ENCODE peak calls at places on chromosomes 11 and 22, in six cellular contexts. P, G, Q, R, C and K are unnamed samples.

GRCh38 chr11:109309153-109309552 is 112.8 kb upstream of the C11orf87 start:
- DNase-seq in Q (no peak), C (peak), G (no peak), P (no peak), R (no peak), K (no peak)

GRCh38 chr11:9095421-9095820 is 4.0 kb upstream of the SCUBE2 start:
- DNase-seq in C (no peak), P (no peak), R (peak), G (peak), Q (no peak), K (no peak)

GRCh38 chr11:9004310-9004945 is 627 bp upstream of the NRIP3 start:
- DNase-seq in Q (no peak), C (no peak), G (peak), R (peak), P (peak), K (no peak)

GRCh38 chr11:95596011-95596489 is 193.5 kb downstream of the FAM76B start:
- DNase-seq in G (no peak), R (no peak), C (peak), Q (peak), P (no peak), K (peak)

GRCh38 chr22:25064894-25065560 is 112.5 kb downstream of the KIAA1671 start:
- DNase-seq in R (no peak), Q (no peak), P (no peak), G (no peak), C (no peak), K (peak)

GRCh38 chr11:94813436-94813720 is 45.2 kb downstream of the AMOTL1 start:
- DNase-seq in R (no peak), C (no peak), G (no peak), Q (no peak), P (no peak), K (no peak)

GRCh38 chr11:87298155-87298554 is 260.4 kb downstream of the TMEM135 start:
- DNase-seq in G (no peak), P (no peak), R (no peak), C (no peak), Q (no peak), K (no peak)

GRCh38 chr22:29748248-29748893 is 18.4 kb downstream of the ZMAT5 start:
- DNase-seq in G (no peak), R (no peak), Q (no peak), C (no peak), P (no peak), K (no peak)

GRCh38 chr11:36235750-36236149 is 53.5 kb downstream of the COMMD9 start:
- DNase-seq in C (peak), R (no peak), Q (peak), G (no peak), P (no peak), K (no peak)

GRCh38 chr11:2566223-2567025 is 121.6 kb downstream of the KCNQ1 start:
- DNase-seq in P (no peak), Q (no peak), R (no peak), C (no peak), G (no peak), K (peak)

GRCh38 chr11:80297808-80298460 is 857.1 kb upstream of the TENM4 start:
- DNase-seq in R (no peak), G (no peak), C (peak), P (no peak), Q (peak), K (no peak)

GRCh38 chr11:20033806-20034205 is 126.5 kb downstream of the DBX1 start:
- DNase-seq in Q (no peak), R (no peak), C (no peak), G (no peak), P (no peak), K (no peak)

GRCh38 chr11:46247664-46248063 is 29.8 kb upstream of the CREB3L1 start:
- DNase-seq in R (peak), G (peak), Q (peak), C (peak), P (peak), K (no peak)

GRCh38 chr11:61693897-61694840 is 14.0 kb downstream of the DAGLA start:
- DNase-seq in R (no peak), C (no peak), Q (no peak), P (no peak), G (no peak), K (no peak)

GRCh38 chr22:24156146-24156914 is 25.0 kb upstream of the SUSD2 start:
- DNase-seq in G (no peak), R (peak), Q (peak), C (peak), P (peak), K (no peak)

GRCh38 chr22:41699264-41700104 is at the start of gene MEI1:
- DNase-seq in Q (peak), P (no peak), C (no peak), G (peak), R (peak), K (peak)

GRCh38 chr11:131375421-131375820 is 5.0 kb downstream of the NTM start:
- DNase-seq in C (no peak), Q (no peak), G (no peak), R (no peak), P (no peak), K (no peak)

GRCh38 chr11:16793009-16793408 is 54.6 kb downstream of the C11orf58 start:
- DNase-seq in C (no peak), P (no peak), R (no peak), G (no peak), Q (no peak), K (no peak)
- H3K4me2 ChIP-seq in C (no peak), P (no peak), R (no peak), G (no peak), Q (no peak), K (no peak)

GRCh38 chr11:78132475-78132874 is 7.0 kb downstream of the ALG8 start:
- DNase-seq in G (no peak), R (no peak), C (no peak), P (no peak), Q (no peak), K (no peak)
- H3K27ac ChIP-seq in G (no peak), R (no peak), C (no peak), P (no peak), Q (no peak), K (no peak)

GRCh38 chr11:12770435-12770834 is 96.2 kb downstream of the TEAD1 start:
- DNase-seq in P (no peak), Q (no peak), C (no peak), R (no peak), G (no peak), K (no peak)

GRCh38 chr11:12771875-12772274 is 97.7 kb downstream of the TEAD1 start:
- DNase-seq in C (no peak), P (no peak), R (no peak), G (no peak), Q (peak), K (no peak)

GRCh38 chr11:12768731-12769673 is 94.8 kb downstream of the TEAD1 start:
- DNase-seq in P (no peak), G (no peak), C (no peak), R (no peak), Q (no peak), K (no peak)

GRCh38 chr11:12770966-12771597 is 96.9 kb downstream of the TEAD1 start:
- DNase-seq in C (no peak), G (no peak), Q (no peak), P (no peak), R (no peak), K (peak)

DNA sequence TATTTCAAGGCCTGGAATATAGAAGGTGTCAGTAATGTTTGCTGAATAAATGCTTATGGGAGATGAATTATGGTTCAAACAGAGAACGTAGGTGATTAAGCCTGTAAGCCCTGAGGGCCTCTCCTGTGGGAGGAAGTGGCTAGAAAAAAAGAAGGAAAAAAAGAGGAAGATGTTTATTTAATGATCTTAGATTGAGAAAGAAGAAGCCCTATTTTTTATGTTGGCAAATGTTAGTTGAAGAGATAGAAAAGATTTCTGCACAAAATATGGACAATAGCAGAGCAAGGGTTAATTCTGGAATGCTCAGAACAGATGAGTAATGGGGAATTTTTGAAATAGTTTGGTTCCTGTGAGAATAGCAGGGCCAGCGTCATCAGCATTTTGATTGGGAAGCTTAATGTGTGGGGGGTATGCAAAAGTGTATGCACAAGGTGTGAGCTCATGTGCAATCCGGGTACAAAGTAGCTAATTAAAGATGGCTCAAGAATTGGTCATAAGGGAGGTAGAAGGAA is 95.7 kb downstream of the TEAD1 start:
- DNase-seq in G (no peak), C (peak), P (no peak), Q (peak), R (no peak), K (peak)
- H4K91ac ChIP-seq in G (no peak), C (no peak), P (no peak), Q (peak), R (no peak), K (no peak)

GRCh38 chr11:126438272-126438671 is 82.8 kb downstream of the ST3GAL4 start:
- DNase-seq in P (no peak), R (no peak), C (no peak), G (no peak), Q (no peak), K (no peak)
- H3K4me2 ChIP-seq in P (no peak), R (no peak), C (no peak), G (no peak), Q (no peak), K (no peak)

GRCh38 chr22:42929838-42930155 is 72.7 kb upstream of the ARFGAP3 start:
- DNase-seq in R (no peak), C (no peak), P (no peak), Q (no peak), G (no peak), K (no peak)

GRCh38 chr22:42932197-42932519 is 75.1 kb upstream of the ARFGAP3 start:
- DNase-seq in G (no peak), P (no peak), Q (no peak), C (no peak), R (no peak), K (no peak)

GRCh38 chr22:42931421-42932196 is 74.5 kb upstream of the ARFGAP3 start:
- DNase-seq in C (no peak), P (no peak), R (no peak), Q (peak), G (no peak), K (no peak)

GRCh38 chr22:42928969-42929837 is 72.1 kb upstream of the ARFGAP3 start:
- DNase-seq in G (no peak), Q (no peak), R (no peak), P (no peak), C (peak), K (peak)

GRCh38 chr22:42930810-42931420 is 73.8 kb upstream of the ARFGAP3 start:
- DNase-seq in P (no peak), R (no peak), Q (peak), G (no peak), C (no peak), K (peak)
- H3K27ac ChIP-seq in P (no peak), R (no peak), Q (peak), G (no peak), C (no peak), K (no peak)

DNA sequence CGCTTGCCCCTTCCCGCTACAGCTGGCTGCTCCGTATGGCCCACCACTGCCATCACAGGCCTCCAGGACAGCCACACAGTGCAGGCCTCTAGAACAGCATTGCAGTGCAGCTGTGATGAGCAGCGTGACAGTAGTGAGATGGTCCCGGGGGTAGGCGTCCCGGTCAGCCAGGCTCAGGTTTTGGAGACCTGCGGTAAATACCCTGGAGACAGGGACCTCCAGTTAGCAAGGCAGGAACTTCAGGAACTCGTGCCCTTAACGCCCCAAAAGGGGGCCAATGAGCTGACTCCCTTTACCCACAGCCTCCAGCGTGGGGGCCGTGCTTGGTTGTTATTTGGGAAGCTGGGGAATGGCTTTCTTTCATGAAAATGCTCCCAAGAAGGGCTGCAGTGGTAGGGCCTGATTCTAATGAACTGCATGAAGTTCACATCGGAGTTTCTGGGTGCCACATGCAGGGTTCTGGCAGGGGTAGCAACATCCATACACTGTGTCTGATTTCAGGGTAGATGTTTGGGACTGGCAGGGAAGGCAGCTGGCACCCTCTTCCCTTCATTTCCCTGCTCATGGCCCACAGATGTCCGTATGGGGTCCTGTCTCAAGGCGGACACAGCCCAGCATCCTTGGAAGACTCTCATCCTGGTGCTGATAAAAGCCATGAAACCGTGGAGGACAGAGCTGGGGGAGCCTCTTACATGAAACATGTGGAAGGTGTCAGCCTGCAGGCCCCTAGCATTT is 440.5 kb downstream of the TBC1D22A start:
- DNase-seq in C (no peak), R (peak), G (no peak), Q (no peak), P (no peak), K (no peak)
- H4K91ac ChIP-seq in C (no peak), R (no peak), G (no peak), Q (no peak), P (no peak), K (no peak)

DNA sequence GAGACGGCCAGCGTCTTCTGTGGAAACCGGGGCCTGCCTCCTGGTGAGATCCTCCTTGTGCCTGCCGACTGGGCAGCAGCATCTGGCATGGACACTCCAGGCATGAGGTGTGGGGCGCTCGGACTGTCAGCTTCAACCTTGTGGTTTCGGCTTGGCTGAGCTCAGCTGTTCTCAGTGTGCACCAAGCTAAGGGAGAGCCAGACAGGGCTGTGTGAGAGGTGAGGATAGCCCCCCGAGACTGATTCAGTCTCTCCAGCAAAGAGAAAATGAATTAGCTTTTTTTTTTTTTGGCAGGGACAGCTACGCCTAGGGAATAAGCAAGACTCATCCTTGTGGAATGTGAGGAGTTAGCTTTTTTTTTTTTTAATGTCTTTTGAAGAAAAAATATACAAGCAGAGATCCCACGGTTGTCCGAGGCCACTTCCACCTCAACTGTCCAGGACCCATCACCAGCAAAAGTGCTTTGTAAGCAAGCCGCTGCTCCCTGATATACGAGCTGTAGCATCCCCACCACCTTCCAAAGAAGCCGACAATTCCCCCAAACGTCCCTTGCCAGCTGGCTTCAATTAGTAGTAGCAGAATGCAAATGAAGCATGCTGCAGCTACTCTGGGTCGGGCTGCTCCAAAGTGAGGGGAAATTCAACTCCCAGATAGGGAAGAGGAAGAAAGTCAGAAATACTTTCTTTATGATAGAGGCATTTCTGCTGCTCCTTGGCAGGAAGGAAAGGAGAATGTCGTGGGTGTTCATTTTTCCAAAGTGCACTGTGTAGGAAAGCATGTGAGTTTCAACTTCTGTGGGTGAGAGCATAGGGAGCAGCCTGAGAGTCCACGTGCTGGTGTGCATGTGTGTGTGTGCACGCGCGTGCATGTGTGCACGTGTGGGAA is 9.8 kb upstream of the THY1 start:
- DNase-seq in C (peak), R (no peak), P (no peak), Q (peak), G (no peak), K (peak)
- H3K4me2 ChIP-seq in C (peak), R (peak), P (no peak), Q (peak), G (no peak), K (no peak)